ENCODE peak calls at places on chromosomes 11 and 22, in six cellular contexts. B, P, H, R, G and E are unnamed samples.

GRCh38 chr11:59012106-59012941 is 73.0 kb downstream of the GLYATL1 start:
- DNase-seq in H (no peak), R (no peak), G (no peak), P (no peak), B (no peak), E (no peak)

GRCh38 chr11:47551086-47551485 is 1.8 kb downstream of the CELF1 start:
- DNase-seq in R (no peak), G (no peak), P (no peak), H (no peak), B (no peak), E (no peak)

GRCh38 chr11:23021287-23021863 is 161.1 kb upstream of the CCDC179 start:
- DNase-seq in P (peak; percentile 4), R (no peak), B (no peak), G (peak; percentile 39), H (no peak), E (no peak)

GRCh38 chr22:31350410-31350863 is 4.3 kb upstream of the PATZ1 start:
- DNase-seq in B (no peak), P (peak; percentile 53), R (no peak), H (no peak), G (no peak), E (no peak)

GRCh38 chr11:60121259-60121658 is 32.8 kb downstream of the MS4A2 start:
- DNase-seq in G (no peak), B (no peak), R (no peak), H (no peak), P (no peak), E (no peak)

GRCh38 chr11:95821640-95822039 is 31.3 kb downstream of the CEP57 start:
- DNase-seq in R (no peak), B (no peak), P (no peak), H (no peak), G (no peak), E (no peak)

GRCh38 chr11:8603696-8604077 is 9.7 kb upstream of the STK33 start:
- DNase-seq in G (no peak), H (no peak), P (no peak), B (no peak), R (no peak), E (no peak)

GRCh38 chr22:20579273-20580120 is 72.1 kb downstream of the MED15 start:
- DNase-seq in P (no peak), B (no peak), G (no peak), R (no peak), H (no peak), E (no peak)

GRCh38 chr11:85682330-85683305 is 3.4 kb downstream of the CCDC89 start:
- DNase-seq in G (no peak), P (peak; percentile 8), B (peak; percentile 33), H (peak; percentile 54), R (peak; percentile 85), E (peak; percentile 33)

GRCh38 chr11:8787372-8787771 is 104.8 kb downstream of the RPL27A start:
- DNase-seq in R (no peak), G (no peak), P (no peak), B (no peak), H (no peak), E (no peak)

GRCh38 chr22:20803696-20804324 is 29.9 kb downstream of the SERPIND1 start:
- DNase-seq in G (peak; percentile 20), R (no peak), B (no peak), H (no peak), P (peak; percentile 3), E (peak; percentile 52)

GRCh38 chr11:8365542-8365941 is 101.9 kb upstream of the LMO1 start:
- DNase-seq in H (no peak), B (no peak), P (no peak), R (no peak), G (no peak), E (no peak)

GRCh38 chr11:2691355-2691761 is 8.4 kb downstream of the KCNQ1OT1 start:
- DNase-seq in G (no peak), H (no peak), B (no peak), R (no peak), P (no peak), E (no peak)

GRCh38 chr11:65014146-65014960 is at the start of gene ARL2:
- DNase-seq in H (peak; percentile 22), R (no peak), P (no peak), B (no peak), G (no peak), E (no peak)